ENCODE peak calls at places on chromosomes 11 and 22, in four cellular contexts. G is upper lobe of right lung, E is GM13976, M is mesothelial cell of epicardium. R is an unnamed sample.

GRCh38 chr11:126417463-126417862 is 62.0 kb downstream of the ST3GAL4 start:
- DNase-seq in E (no peak), M (no peak), G (no peak), R (no peak)

GRCh38 chr22:32389685-32390084 is 22.4 kb downstream of the RTCB start:
- DNase-seq in M (no peak), E (no peak), G (no peak), R (no peak)

GRCh38 chr22:20565079-20565734 is 57.8 kb downstream of the MED15 start:
- DNase-seq in M (no peak), G (peak; percentile 21), E (no peak), R (no peak)

GRCh38 chr22:23530106-23530505 is 50.0 kb downstream of the IGLL1 start:
- DNase-seq in G (peak; percentile 48), M (no peak), E (no peak), R (no peak)

GRCh38 chr11:95148421-95148820 is 58.8 kb downstream of the ENDOD1 start:
- DNase-seq in E (no peak), M (no peak), G (no peak), R (no peak)

GRCh38 chr11:83566948-83567347 is 280.8 kb upstream of the CCDC90B start:
- DNase-seq in E (no peak), G (no peak), M (no peak), R (no peak)

GRCh38 chr11:75850787-75851186 is 35.8 kb downstream of the UVRAG start:
- DNase-seq in E (no peak), G (no peak), M (no peak), R (no peak)

GRCh38 chr11:46386674-46387073 is 4.9 kb downstream of the CHRM4 start:
- DNase-seq in E (no peak), G (no peak), M (no peak), R (no peak)

GRCh38 chr11:36437413-36437812 is 72.7 kb downstream of the TRAF6 start:
- DNase-seq in E (no peak), G (no peak), M (no peak), R (no peak)

GRCh38 chr11:82682003-82682751 is 51.5 kb downstream of the FAM181B start:
- DNase-seq in G (no peak), E (no peak), M (no peak), R (no peak)

GRCh38 chr11:102971766-102972165 is 16.2 kb upstream of the MMP13 start:
- DNase-seq in G (no peak), E (no peak), M (no peak), R (no peak)

GRCh38 chr11:76801736-76802135 is 18.6 kb downstream of the TSKU start:
- DNase-seq in E (no peak), G (no peak), M (no peak), R (no peak)

GRCh38 chr11:66745356-66746235 is 16.6 kb upstream of the SPTBN2 start:
- DNase-seq in G (peak; percentile 77), E (peak; percentile 68), M (no peak), R (peak; percentile 44)

GRCh38 chr11:88435405-88435804 is 97.9 kb upstream of the CTSC start:
- DNase-seq in G (no peak), M (no peak), E (peak; percentile 72), R (no peak)

GRCh38 chr11:5620606-5621521 is 3.9 kb upstream of the TRIM34 start:
- DNase-seq in G (no peak), M (no peak), E (no peak), R (no peak)

GRCh38 chr11:103078710-103079109 is 13.2 kb downstream of the DCUN1D5 start:
- DNase-seq in G (no peak), E (no peak), M (no peak), R (no peak)

GRCh38 chr11:42175203-42175602 is 715.8 kb upstream of the LRRC4C start:
- DNase-seq in M (no peak), E (no peak), G (no peak), R (no peak)

GRCh38 chr11:94314064-94314463 is 9.7 kb downstream of the IZUMO1R start:
- DNase-seq in M (no peak), G (no peak), E (no peak), R (no peak)

GRCh38 chr22:49491726-49492125 is 335.9 kb downstream of the BRD1 start:
- DNase-seq in G (no peak), E (no peak), M (no peak), R (no peak)

GRCh38 chr11:130403967-130404366 is 24.4 kb downstream of the ADAMTS8 start:
- DNase-seq in G (no peak), E (no peak), M (no peak), R (no peak)

GRCh38 chr11:132744771-132745170 is 787.5 kb downstream of the OPCML start:
- DNase-seq in G (no peak), M (no peak), E (no peak), R (no peak)

GRCh38 chr11:6603287-6604080 is at the start of the genes ILK and RRP8:
- DNase-seq in G (peak; percentile 96), M (peak; percentile 73), E (peak; percentile 95), R (peak; percentile 78)

GRCh38 chr11:123197711-123198110 is 2.7 kb upstream of the CLMP start:
- DNase-seq in M (no peak), G (no peak), E (no peak), R (no peak)

GRCh38 chr11:30049214-30049613 is 32.4 kb upstream of the KCNA4 start:
- DNase-seq in E (no peak), M (no peak), G (no peak), R (no peak)
- TF ChIP-seq CTCF in E (no peak), M (no peak), G (peak; percentile 14), R (no peak)

GRCh38 chr11:61294717-61295595 is at the start of gene VWCE:
- DNase-seq in E (peak; percentile 95), G (peak; percentile 84), M (peak; percentile 54), R (peak; percentile 67)
- TF ChIP-seq CTCF in E (peak; percentile 63), G (peak; percentile 30), M (no peak), R (no peak)

DNA sequence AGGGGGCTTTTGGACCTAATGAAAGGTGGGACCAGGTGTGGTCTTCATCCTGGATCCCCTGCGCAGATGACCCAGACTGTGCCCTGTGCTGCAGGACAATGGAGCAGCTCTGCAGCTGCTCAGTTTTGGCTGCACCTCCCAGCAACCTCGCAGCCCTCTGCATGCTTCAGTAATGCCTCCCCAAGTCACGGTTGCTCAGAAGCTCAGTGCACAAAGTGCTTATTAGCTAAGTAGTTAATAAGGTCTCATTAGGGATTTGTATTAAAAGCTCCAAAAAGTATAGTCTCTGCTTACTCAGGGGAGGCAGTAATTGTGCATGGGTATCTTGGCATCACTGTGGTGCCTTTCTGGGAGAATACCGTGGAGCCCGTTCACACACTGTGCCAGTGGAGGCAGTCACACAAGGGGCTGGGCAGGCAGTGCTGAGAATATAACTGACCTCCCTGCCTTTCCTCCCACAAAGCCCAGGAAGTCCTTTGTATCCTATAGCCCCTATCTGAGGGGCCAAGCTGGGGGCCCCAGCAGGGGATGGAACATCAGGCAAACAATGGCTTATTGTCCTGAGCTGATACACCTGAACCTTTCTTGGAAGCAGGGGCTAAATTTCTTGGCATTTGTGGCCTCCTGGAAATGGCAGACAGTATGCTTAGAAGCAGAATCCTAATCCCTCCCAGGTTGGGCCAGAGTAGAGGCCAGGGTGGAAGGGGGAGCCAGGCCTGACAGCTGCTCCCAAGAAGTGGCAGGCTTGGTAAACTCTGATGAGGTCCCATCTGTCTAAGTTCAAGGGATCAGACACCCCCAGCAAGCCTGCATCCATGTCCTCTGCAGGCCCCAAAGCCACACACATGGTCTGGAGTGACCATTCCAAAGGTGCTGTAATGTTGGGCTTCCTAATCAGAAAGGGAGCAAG is 125.5 kb upstream of the PARVA start:
- DNase-seq in M (no peak), E (no peak), G (no peak), R (no peak)
- TF ChIP-seq CTCF in M (no peak), E (no peak), G (no peak), R (no peak)

GRCh38 chr22:28498044-28498443 is 181.6 kb downstream of the TTC28 start:
- DNase-seq in E (no peak), M (no peak), G (no peak), R (no peak)

GRCh38 chr22:28500005-28500404 is 179.6 kb downstream of the TTC28 start:
- DNase-seq in E (no peak), G (no peak), M (no peak), R (no peak)

DNA sequence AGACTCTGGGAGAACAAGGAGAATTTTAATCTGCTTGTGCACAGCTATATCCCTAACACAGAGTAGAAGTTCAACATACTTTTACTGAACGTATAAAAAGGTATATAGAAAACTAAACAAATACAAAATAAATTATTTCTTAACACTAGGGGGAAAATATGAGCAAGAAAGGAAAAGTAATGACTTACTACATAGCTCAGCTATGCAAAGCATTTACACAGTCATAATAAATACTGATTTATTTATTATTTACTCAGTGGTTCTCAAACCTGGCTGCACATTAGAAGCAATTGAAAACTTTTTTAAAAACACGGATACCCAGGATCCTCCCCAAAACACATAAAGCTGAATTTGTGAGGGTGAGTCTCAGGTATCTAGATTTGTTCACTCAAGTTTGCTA is 182.5 kb downstream of the TTC28 start:
- DNase-seq in M (no peak), E (no peak), G (no peak), R (no peak)
- TF ChIP-seq CTCF in M (no peak), E (no peak), G (no peak), R (no peak)

DNA sequence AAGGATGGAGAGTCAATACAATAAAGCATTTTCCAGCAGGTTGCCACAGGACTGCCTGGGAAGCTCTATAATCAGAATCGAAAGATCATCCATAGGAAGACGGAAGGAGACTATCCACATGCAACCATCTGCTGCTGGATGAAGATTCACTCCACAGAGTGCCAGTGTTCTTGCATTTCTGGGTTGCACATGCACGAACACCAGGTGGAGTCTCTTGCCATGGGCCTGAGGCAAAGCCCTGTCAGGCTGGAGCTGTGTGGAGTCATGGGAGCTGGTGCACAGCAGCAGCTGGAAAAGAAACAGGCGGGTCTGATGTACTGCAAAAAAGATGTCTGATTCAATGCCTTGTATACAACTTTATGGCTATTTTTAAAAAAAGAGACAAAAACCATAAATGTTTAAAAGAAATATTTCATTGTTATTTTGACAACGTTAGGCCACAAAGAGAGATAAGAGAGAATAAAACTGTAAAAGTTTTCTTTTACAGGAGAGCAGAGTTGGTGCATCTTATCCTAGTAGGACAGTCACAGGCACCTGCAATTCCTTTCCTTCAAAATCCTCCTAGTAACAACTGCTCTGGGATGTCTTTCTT is 12.9 kb upstream of the FAT3 start:
- DNase-seq in G (no peak), E (no peak), M (no peak), R (no peak)
- TF ChIP-seq CTCF in G (peak; percentile 20), E (no peak), M (no peak), R (no peak)